ENCODE peak calls at places on chromosome 6, in four cellular contexts. E is aorta, T is BE2C, A is tibial artery. H is an unnamed sample. For H3K4me1, the result is how much of the 10 kb centered on the place peaks cover.

GRCh38 chr6:37663016-37663810 is 34.5 kb downstream of the MDGA1 start:
- DNase-seq in E (no peak), T (no peak), A (no peak), H (no peak)

GRCh38 chr6:30875244-30876038 is 8.9 kb upstream of the DDR1 start:
- DNase-seq in E (no peak), T (no peak), A (no peak), H (no peak)

GRCh38 chr6:84193140-84193708 is 34.2 kb downstream of the CEP162 start:
- DNase-seq in E (no peak), T (no peak), A (no peak), H (peak)

GRCh38 chr6:143958839-143959399 is 49.1 kb downstream of the PLAGL1 start:
- DNase-seq in E (no peak), T (no peak), A (no peak), H (peak)

GRCh38 chr6:36493859-36494258 is 51.1 kb downstream of the KCTD20 start:
- DNase-seq in E (no peak), T (no peak), A (no peak), H (peak)

GRCh38 chr6:42984924-42985475 is 630 bp downstream of the PPP2R5D start:
- DNase-seq in E (no peak), T (no peak), A (no peak), H (peak)

GRCh38 chr6:170290306-170291128 is at the start of gene DLL1:
- DNase-seq in E (peak), T (peak), A (peak), H (peak)

GRCh38 chr6:42727084-42727601 is 4.7 kb upstream of the PRPH2 start:
- DNase-seq in E (peak), T (no peak), A (no peak), H (peak)

GRCh38 chr6:47832386-47833080 is 50.7 kb downstream of the OPN5 start:
- DNase-seq in E (no peak), T (no peak), A (no peak), H (no peak)

GRCh38 chr6:33392168-33392947 is 735 bp downstream of the KIFC1 start:
- DNase-seq in E (no peak), T (no peak), A (no peak), H (no peak)

GRCh38 chr6:166541366-166541765 is 45.1 kb downstream of the RAMACL start:
- DNase-seq in E (no peak), T (no peak), A (no peak), H (no peak)

GRCh38 chr6:166541876-166542579 is 44.5 kb downstream of the RAMACL start:
- DNase-seq in E (no peak), T (no peak), A (peak), H (no peak)

GRCh38 chr6:166538297-166539010 is 48.0 kb downstream of the RAMACL start:
- DNase-seq in E (no peak), T (no peak), A (peak), H (no peak)

GRCh38 chr6:166542580-166542912 is 43.9 kb downstream of the RAMACL start:
- DNase-seq in E (no peak), T (no peak), A (peak), H (peak)

GRCh38 chr6:166540631-166541331 is 45.7 kb downstream of the RAMACL start:
- DNase-seq in E (no peak), T (no peak), A (peak), H (no peak)
- H3K4me3 ChIP-seq in E (no peak), T (no peak), A (no peak), H (no peak)

DNA sequence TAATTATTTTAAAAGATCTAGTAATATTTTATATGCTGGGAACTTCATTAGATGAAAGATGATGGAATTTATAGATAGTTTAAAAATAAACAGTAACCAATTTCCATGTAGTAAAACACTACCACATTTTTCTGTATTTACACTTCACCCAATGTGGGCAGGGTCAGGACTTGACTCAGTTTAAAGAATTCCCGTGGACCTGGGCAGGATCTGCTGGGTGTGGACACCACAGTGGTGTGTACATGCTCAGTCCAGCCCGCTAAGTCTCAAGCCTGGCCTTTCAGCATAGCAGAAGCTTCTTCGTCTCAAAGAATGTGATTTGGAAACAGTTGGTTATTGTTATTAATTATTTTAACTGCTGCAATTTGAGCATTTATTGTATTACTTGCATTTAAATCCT is 364.2 kb downstream of the SYNE1 start:
- DNase-seq in E (peak), T (no peak), A (no peak), H (no peak)
- H3K4me1 ChIP-seq in E (under half), T (under half), A (half or more), H (under half)

DNA sequence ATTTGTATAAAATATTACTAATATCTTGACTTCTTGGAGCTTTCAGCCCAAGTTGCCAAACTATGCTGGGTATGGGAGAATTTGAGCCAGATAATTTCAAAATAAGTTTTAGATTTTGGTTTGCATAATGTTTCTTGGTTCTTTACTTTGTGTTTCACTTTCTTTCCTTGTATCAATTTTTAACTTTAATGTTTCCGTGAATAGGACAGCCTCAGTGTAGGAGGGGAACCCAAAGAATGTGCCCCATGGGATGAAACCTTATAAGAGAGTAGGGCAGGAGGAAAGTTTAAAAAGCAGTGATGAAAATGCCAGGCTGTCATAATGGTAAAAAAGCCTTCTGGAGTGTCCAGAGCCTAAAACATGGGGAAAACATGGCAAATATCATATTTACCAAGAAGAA is 252.4 kb upstream of the IRAK1BP1 start:
- DNase-seq in E (no peak), T (no peak), A (no peak), H (no peak)
- H3K4me3 ChIP-seq in E (no peak), T (no peak), A (no peak), H (no peak)

GRCh38 chr6:70118670-70119069 is 184.2 kb downstream of the COL9A1 start:
- DNase-seq in E (no peak), T (no peak), A (no peak), H (no peak)

GRCh38 chr6:70124882-70125535 is 177.9 kb downstream of the COL9A1 start:
- DNase-seq in E (no peak), T (no peak), A (no peak), H (peak)

GRCh38 chr6:70124443-70124842 is 178.4 kb downstream of the COL9A1 start:
- DNase-seq in E (no peak), T (no peak), A (no peak), H (no peak)

DNA sequence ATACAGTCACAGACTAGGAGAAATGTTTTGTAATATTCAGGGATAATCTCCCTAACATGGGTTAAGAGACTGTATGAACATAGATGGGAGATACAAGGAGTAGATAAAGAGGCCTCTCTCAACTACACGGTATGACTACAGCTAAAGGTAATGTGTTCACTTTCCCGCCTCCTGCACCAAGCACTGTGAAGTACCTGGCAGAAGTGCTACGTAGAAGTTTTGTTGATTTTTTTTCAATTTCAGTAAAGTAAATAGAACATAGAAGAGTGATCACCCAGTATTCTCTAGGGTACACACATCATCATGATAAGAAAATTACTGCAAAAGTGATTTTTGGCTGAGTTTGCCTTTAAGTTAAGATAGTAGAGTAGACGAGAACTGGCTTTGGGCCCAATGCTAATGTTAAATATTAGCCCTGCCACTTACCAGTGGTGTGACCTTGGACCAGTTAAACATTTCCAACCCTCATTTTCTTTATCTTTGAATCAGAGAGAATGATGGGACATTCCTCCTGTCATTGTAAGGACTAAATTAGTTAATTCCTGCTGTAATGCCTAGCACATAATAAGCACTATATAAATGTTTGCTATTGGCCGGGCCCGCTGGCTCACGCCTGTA is 183.6 kb downstream of the COL9A1 start:
- DNase-seq in E (no peak), T (no peak), A (no peak), H (no peak)
- H3K4me1 ChIP-seq in E (under half), T (under half), A (under half), H (under half)

H was measured in cardiac muscle cell.